ENCODE peak calls at places on chromosomes 7 and 10, in six cellular contexts. One of them, this sample, is unnamed.

GRCh38 chr7:49774459-49775064 is 1.1 kb downstream of the VWC2 start:
- DNase-seq in nephron progenitor cell: peak
- DNase-seq in bronchial epithelial cell: no peak
- DNase-seq in HCT116: no peak
- DNase-seq in fibroblast of mammary gland: no peak
- DNase-seq in PC-3: no peak
- DNase-seq in this sample: no peak

GRCh38 chr7:92722541-92722940 is 113.8 kb downstream of the CDK6 start:
- DNase-seq in nephron progenitor cell: no peak
- DNase-seq in bronchial epithelial cell: peak
- DNase-seq in HCT116: no peak
- DNase-seq in fibroblast of mammary gland: no peak
- DNase-seq in PC-3: peak
- DNase-seq in this sample: no peak

GRCh38 chr10:96271017-96271815 is at the start of gene BLNK:
- DNase-seq in nephron progenitor cell: no peak
- DNase-seq in bronchial epithelial cell: peak
- DNase-seq in HCT116: no peak
- DNase-seq in fibroblast of mammary gland: peak
- DNase-seq in PC-3: peak
- DNase-seq in this sample: peak

GRCh38 chr10:23702977-23703414 is 264.1 kb downstream of the OTUD1 start:
- DNase-seq in nephron progenitor cell: peak
- DNase-seq in bronchial epithelial cell: peak
- DNase-seq in HCT116: peak
- DNase-seq in fibroblast of mammary gland: peak
- DNase-seq in PC-3: peak
- DNase-seq in this sample: peak

GRCh38 chr7:157831901-157832810 is 495.4 kb downstream of the DNAJB6 start:
- DNase-seq in nephron progenitor cell: no peak
- DNase-seq in bronchial epithelial cell: no peak
- DNase-seq in HCT116: no peak
- DNase-seq in fibroblast of mammary gland: no peak
- DNase-seq in PC-3: no peak
- DNase-seq in this sample: no peak

GRCh38 chr7:106914018-106914607 is 49.0 kb downstream of the PIK3CG start:
- DNase-seq in nephron progenitor cell: no peak
- DNase-seq in bronchial epithelial cell: no peak
- DNase-seq in HCT116: no peak
- DNase-seq in fibroblast of mammary gland: peak
- DNase-seq in PC-3: no peak
- DNase-seq in this sample: no peak

GRCh38 chr7:159195926-159196325 is 51.3 kb upstream of the VIPR2 start:
- DNase-seq in nephron progenitor cell: no peak
- DNase-seq in bronchial epithelial cell: no peak
- DNase-seq in HCT116: no peak
- DNase-seq in fibroblast of mammary gland: no peak
- DNase-seq in PC-3: no peak
- DNase-seq in this sample: no peak

GRCh38 chr10:112288526-112288925 is 5.3 kb downstream of the TECTB start:
- DNase-seq in nephron progenitor cell: no peak
- DNase-seq in bronchial epithelial cell: no peak
- DNase-seq in HCT116: no peak
- DNase-seq in fibroblast of mammary gland: no peak
- DNase-seq in PC-3: no peak
- DNase-seq in this sample: no peak

GRCh38 chr7:44587843-44588711 is 6.0 kb upstream of the TMED4 start:
- DNase-seq in nephron progenitor cell: no peak
- DNase-seq in bronchial epithelial cell: peak
- DNase-seq in HCT116: peak
- DNase-seq in fibroblast of mammary gland: peak
- DNase-seq in PC-3: peak
- DNase-seq in this sample: peak

GRCh38 chr7:139094596-139094995 is 14.9 kb downstream of the ZC3HAV1 start:
- DNase-seq in nephron progenitor cell: no peak
- DNase-seq in bronchial epithelial cell: no peak
- DNase-seq in HCT116: no peak
- DNase-seq in fibroblast of mammary gland: peak
- DNase-seq in PC-3: no peak
- DNase-seq in this sample: no peak

GRCh38 chr7:90952649-90952991 is 311.6 kb upstream of the FZD1 start:
- DNase-seq in nephron progenitor cell: no peak
- DNase-seq in bronchial epithelial cell: no peak
- DNase-seq in HCT116: no peak
- DNase-seq in fibroblast of mammary gland: no peak
- DNase-seq in PC-3: no peak
- DNase-seq in this sample: no peak

GRCh38 chr7:48183370-48183743 is 12.1 kb downstream of the ABCA13 start:
- DNase-seq in nephron progenitor cell: no peak
- DNase-seq in bronchial epithelial cell: no peak
- DNase-seq in HCT116: no peak
- DNase-seq in fibroblast of mammary gland: peak
- DNase-seq in PC-3: no peak
- DNase-seq in this sample: no peak

GRCh38 chr7:134885967-134886352 is 100.3 kb upstream of the AGBL3 start:
- DNase-seq in nephron progenitor cell: no peak
- DNase-seq in bronchial epithelial cell: peak
- DNase-seq in HCT116: no peak
- DNase-seq in fibroblast of mammary gland: peak
- DNase-seq in PC-3: peak
- DNase-seq in this sample: no peak

GRCh38 chr7:87961754-87962153 is 27.7 kb downstream of the ADAM22 start:
- DNase-seq in nephron progenitor cell: no peak
- DNase-seq in bronchial epithelial cell: peak
- DNase-seq in HCT116: no peak
- DNase-seq in fibroblast of mammary gland: no peak
- DNase-seq in PC-3: peak
- DNase-seq in this sample: no peak

GRCh38 chr10:95289003-95289920 is 1.5 kb downstream of the PDLIM1 start:
- DNase-seq in nephron progenitor cell: no peak
- DNase-seq in bronchial epithelial cell: no peak
- DNase-seq in HCT116: no peak
- DNase-seq in fibroblast of mammary gland: no peak
- DNase-seq in PC-3: peak
- DNase-seq in this sample: no peak

GRCh38 chr7:106717997-106718871 is 57.3 kb upstream of the CCDC71L start:
- DNase-seq in nephron progenitor cell: no peak
- DNase-seq in bronchial epithelial cell: peak
- DNase-seq in HCT116: peak
- DNase-seq in fibroblast of mammary gland: peak
- DNase-seq in PC-3: peak
- DNase-seq in this sample: peak

GRCh38 chr7:44448922-44449321 is 41.5 kb downstream of the NUDCD3 start:
- DNase-seq in nephron progenitor cell: no peak
- DNase-seq in bronchial epithelial cell: no peak
- DNase-seq in HCT116: no peak
- DNase-seq in fibroblast of mammary gland: no peak
- DNase-seq in PC-3: no peak
- DNase-seq in this sample: no peak

GRCh38 chr10:6333086-6333485 is 130.4 kb downstream of the PFKFB3 start:
- DNase-seq in nephron progenitor cell: no peak
- DNase-seq in bronchial epithelial cell: no peak
- DNase-seq in HCT116: no peak
- DNase-seq in fibroblast of mammary gland: no peak
- DNase-seq in PC-3: no peak
- DNase-seq in this sample: no peak

GRCh38 chr10:22491931-22492615 is 146.8 kb downstream of the SPAG6 start:
- DNase-seq in nephron progenitor cell: no peak
- DNase-seq in bronchial epithelial cell: no peak
- DNase-seq in HCT116: no peak
- DNase-seq in fibroblast of mammary gland: no peak
- DNase-seq in PC-3: no peak
- DNase-seq in this sample: no peak

GRCh38 chr10:101267336-101267735 is 38.1 kb upstream of the LBX1 start:
- DNase-seq in nephron progenitor cell: no peak
- DNase-seq in bronchial epithelial cell: no peak
- DNase-seq in HCT116: no peak
- DNase-seq in fibroblast of mammary gland: no peak
- DNase-seq in PC-3: no peak
- DNase-seq in this sample: no peak

GRCh38 chr10:104349623-104350142 is 4.0 kb upstream of the CFAP58 start:
- DNase-seq in nephron progenitor cell: no peak
- DNase-seq in bronchial epithelial cell: peak
- DNase-seq in HCT116: no peak
- DNase-seq in fibroblast of mammary gland: peak
- DNase-seq in PC-3: peak
- DNase-seq in this sample: peak

GRCh38 chr10:18418579-18419210 is 232.7 kb downstream of the NSUN6 start:
- DNase-seq in nephron progenitor cell: no peak
- DNase-seq in bronchial epithelial cell: no peak
- DNase-seq in HCT116: no peak
- DNase-seq in fibroblast of mammary gland: peak
- DNase-seq in PC-3: no peak
- DNase-seq in this sample: no peak

GRCh38 chr10:52391927-52392602 is 78.0 kb downstream of the DKK1 start:
- DNase-seq in nephron progenitor cell: no peak
- DNase-seq in bronchial epithelial cell: peak
- DNase-seq in HCT116: no peak
- DNase-seq in fibroblast of mammary gland: no peak
- DNase-seq in PC-3: peak
- DNase-seq in this sample: peak

GRCh38 chr7:117399820-117400422 is 27.4 kb downstream of the ASZ1 start:
- DNase-seq in nephron progenitor cell: no peak
- DNase-seq in bronchial epithelial cell: peak
- DNase-seq in HCT116: no peak
- DNase-seq in fibroblast of mammary gland: no peak
- DNase-seq in PC-3: peak
- DNase-seq in this sample: no peak
- TF ChIP-seq CTCF in nephron progenitor cell: peak
- TF ChIP-seq CTCF in bronchial epithelial cell: no peak
- TF ChIP-seq CTCF in HCT116: peak
- TF ChIP-seq CTCF in fibroblast of mammary gland: peak
- TF ChIP-seq CTCF in PC-3: peak
- TF ChIP-seq CTCF in this sample: peak

GRCh38 chr7:142025896-142026295 is 30.2 kb downstream of the MGAM start:
- DNase-seq in nephron progenitor cell: no peak
- DNase-seq in bronchial epithelial cell: peak
- DNase-seq in HCT116: no peak
- DNase-seq in fibroblast of mammary gland: peak
- DNase-seq in PC-3: peak
- DNase-seq in this sample: no peak

GRCh38 chr7:142024547-142024946 is 28.9 kb downstream of the MGAM start:
- DNase-seq in nephron progenitor cell: no peak
- DNase-seq in bronchial epithelial cell: peak
- DNase-seq in HCT116: no peak
- DNase-seq in fibroblast of mammary gland: peak
- DNase-seq in PC-3: peak
- DNase-seq in this sample: no peak

GRCh38 chr7:142030846-142031245 is 35.2 kb downstream of the MGAM start:
- DNase-seq in nephron progenitor cell: peak
- DNase-seq in bronchial epithelial cell: no peak
- DNase-seq in HCT116: no peak
- DNase-seq in fibroblast of mammary gland: no peak
- DNase-seq in PC-3: no peak
- DNase-seq in this sample: no peak

GRCh38 chr7:142033154-142033553 is 37.5 kb downstream of the MGAM start:
- DNase-seq in nephron progenitor cell: no peak
- DNase-seq in bronchial epithelial cell: no peak
- DNase-seq in HCT116: no peak
- DNase-seq in fibroblast of mammary gland: no peak
- DNase-seq in PC-3: no peak
- DNase-seq in this sample: no peak

GRCh38 chr7:142030294-142030693 is 34.6 kb downstream of the MGAM start:
- DNase-seq in nephron progenitor cell: no peak
- DNase-seq in bronchial epithelial cell: peak
- DNase-seq in HCT116: no peak
- DNase-seq in fibroblast of mammary gland: peak
- DNase-seq in PC-3: peak
- DNase-seq in this sample: no peak
- TF ChIP-seq CTCF in nephron progenitor cell: no peak
- TF ChIP-seq CTCF in bronchial epithelial cell: peak
- TF ChIP-seq CTCF in HCT116: no peak
- TF ChIP-seq CTCF in fibroblast of mammary gland: peak
- TF ChIP-seq CTCF in PC-3: peak
- TF ChIP-seq CTCF in this sample: no peak

DNA sequence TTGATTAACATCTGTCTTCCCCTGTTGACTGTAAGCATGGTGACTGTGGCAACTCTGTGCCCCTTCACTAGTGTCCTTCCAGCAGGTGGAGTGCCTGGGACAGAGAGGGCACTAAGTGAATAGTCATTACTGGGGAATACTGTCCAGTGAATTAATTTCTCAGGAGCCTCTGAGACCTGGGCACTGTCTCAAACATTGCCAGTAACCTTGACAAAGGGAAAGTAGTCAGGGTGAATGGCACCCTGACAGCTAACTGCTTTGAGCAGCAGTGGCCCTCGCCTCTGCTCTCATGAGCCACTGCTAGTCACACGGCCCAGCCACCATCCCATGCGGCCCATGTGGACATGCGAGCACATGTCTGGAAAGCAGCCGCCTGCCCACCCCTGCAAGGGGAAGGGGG is 13.1 kb upstream of the GRB10 start:
- DNase-seq in nephron progenitor cell: no peak
- DNase-seq in bronchial epithelial cell: no peak
- DNase-seq in HCT116: no peak
- DNase-seq in fibroblast of mammary gland: no peak
- DNase-seq in PC-3: peak
- DNase-seq in this sample: peak
- TF ChIP-seq CTCF in nephron progenitor cell: no peak
- TF ChIP-seq CTCF in bronchial epithelial cell: peak
- TF ChIP-seq CTCF in HCT116: peak
- TF ChIP-seq CTCF in fibroblast of mammary gland: no peak
- TF ChIP-seq CTCF in PC-3: peak
- TF ChIP-seq CTCF in this sample: peak

GRCh38 chr7:140601566-140602174 is 38.9 kb downstream of the DENND2A start:
- DNase-seq in nephron progenitor cell: no peak
- DNase-seq in bronchial epithelial cell: no peak
- DNase-seq in HCT116: no peak
- DNase-seq in fibroblast of mammary gland: no peak
- DNase-seq in PC-3: no peak
- DNase-seq in this sample: no peak

GRCh38 chr7:140607441-140607989 is 33.1 kb downstream of the DENND2A start:
- DNase-seq in nephron progenitor cell: no peak
- DNase-seq in bronchial epithelial cell: no peak
- DNase-seq in HCT116: no peak
- DNase-seq in fibroblast of mammary gland: peak
- DNase-seq in PC-3: peak
- DNase-seq in this sample: no peak

GRCh38 chr7:140604760-140605159 is 35.9 kb downstream of the DENND2A start:
- DNase-seq in nephron progenitor cell: no peak
- DNase-seq in bronchial epithelial cell: peak
- DNase-seq in HCT116: no peak
- DNase-seq in fibroblast of mammary gland: peak
- DNase-seq in PC-3: peak
- DNase-seq in this sample: no peak

GRCh38 chr7:140604076-140604475 is 36.5 kb downstream of the DENND2A start:
- DNase-seq in nephron progenitor cell: no peak
- DNase-seq in bronchial epithelial cell: no peak
- DNase-seq in HCT116: no peak
- DNase-seq in fibroblast of mammary gland: no peak
- DNase-seq in PC-3: no peak
- DNase-seq in this sample: no peak

DNA sequence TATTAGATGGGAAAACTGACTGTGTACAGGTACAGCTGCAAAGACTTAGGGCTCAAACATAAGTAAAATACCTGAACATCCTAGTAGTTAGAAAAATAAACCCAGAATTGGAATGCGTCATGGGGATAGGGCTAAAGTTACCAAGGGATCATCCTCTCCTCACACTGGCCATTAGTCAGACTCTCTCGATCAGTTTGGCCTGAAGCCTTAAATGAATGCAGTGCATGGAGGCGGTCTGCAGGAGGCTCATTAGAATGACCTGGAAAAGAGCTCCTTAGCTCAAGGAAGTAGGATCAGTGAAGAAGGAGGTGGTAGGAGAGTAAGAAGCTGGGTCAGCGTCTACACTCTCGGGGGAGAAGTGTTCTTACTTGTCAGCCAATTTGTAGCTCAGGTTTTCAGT is 35.3 kb downstream of the DENND2A start:
- DNase-seq in nephron progenitor cell: no peak
- DNase-seq in bronchial epithelial cell: peak
- DNase-seq in HCT116: no peak
- DNase-seq in fibroblast of mammary gland: peak
- DNase-seq in PC-3: peak
- DNase-seq in this sample: no peak
- TF ChIP-seq CTCF in nephron progenitor cell: no peak
- TF ChIP-seq CTCF in bronchial epithelial cell: no peak
- TF ChIP-seq CTCF in HCT116: no peak
- TF ChIP-seq CTCF in fibroblast of mammary gland: peak
- TF ChIP-seq CTCF in PC-3: peak
- TF ChIP-seq CTCF in this sample: no peak

This sample was measured in Calu3.